ENCODE peak calls at places on chromosome 19, in nine cellular contexts. T is body of pancreas, S is upper lobe of right lung, G is neural progenitor cell, I is breast epithelium, A is astrocyte, Z is thoracic aorta, H is PC-3, U is psoas muscle. P is an unnamed sample.

GRCh38 chr19:49851456-49852259 is 699 bp downstream of the PTOV1 start:
- DNase-seq in S (no peak), T (peak; percentile 47), U (no peak), Z (no peak), I (no peak), A (no peak), H (peak; percentile 43), G (peak; percentile 88), P (peak; percentile 59)

GRCh38 chr19:46499692-46500091 is 4.0 kb upstream of the PNMA8B start:
- DNase-seq in S (no peak), Z (no peak), I (no peak), H (no peak), T (no peak), U (no peak), A (no peak), G (peak; percentile 1), P (no peak)

GRCh38 chr19:7534531-7534980 is 961 bp upstream of the PNPLA6 start:
- DNase-seq in I (no peak), G (peak; percentile 89), U (peak; percentile 68), T (peak; percentile 57), H (peak; percentile 56), Z (peak; percentile 70), A (peak; percentile 83), S (no peak), P (peak; percentile 65)

GRCh38 chr19:29843180-29844051 is 31.6 kb downstream of the CCNE1 start:
- DNase-seq in A (no peak), I (no peak), G (peak; percentile 66), Z (no peak), S (peak; percentile 68), U (peak; percentile 27), H (no peak), T (no peak), P (peak; percentile 46)

GRCh38 chr19:47848871-47849473 is 10.1 kb upstream of the TPRX2 start:
- DNase-seq in U (no peak), Z (no peak), I (no peak), H (no peak), A (no peak), T (no peak), S (peak; percentile 69), G (peak; percentile 96), P (no peak)

GRCh38 chr19:13974073-13974472 is 21.8 kb downstream of the DCAF15 start:
- DNase-seq in I (no peak), A (no peak), Z (no peak), H (peak; percentile 27), S (no peak), G (peak; percentile 82), U (no peak), T (no peak), P (peak; percentile 88)

GRCh38 chr19:55447421-55448174 is 4.5 kb upstream of the SHISA7 start:
- DNase-seq in H (peak; percentile 57), G (peak; percentile 68), S (no peak), T (no peak), A (no peak), I (no peak), U (no peak), Z (no peak), P (peak; percentile 57)

GRCh38 chr19:49973987-49974386 is 13.0 kb upstream of the SIGLEC11 start:
- DNase-seq in S (no peak), U (peak; percentile 35), A (no peak), G (no peak), Z (no peak), I (no peak), T (no peak), H (no peak), P (no peak)

GRCh38 chr19:48501446-48501960 is 10.1 kb downstream of the LMTK3 start:
- DNase-seq in T (peak; percentile 93), G (peak; percentile 97), H (peak; percentile 88), S (peak; percentile 87), I (no peak), A (no peak), Z (no peak), U (no peak), P (peak; percentile 100)

GRCh38 chr19:55340144-55340783 is 588 bp downstream of the KMT5C start:
- DNase-seq in G (no peak), A (no peak), U (peak; percentile 34), Z (no peak), I (no peak), H (no peak), T (peak; percentile 38), S (no peak), P (peak; percentile 41)

GRCh38 chr19:47470447-47471195 is 1.1 kb downstream of the SLC8A2 start:
- DNase-seq in A (no peak), T (no peak), I (no peak), S (no peak), H (no peak), U (no peak), G (no peak), Z (no peak), P (no peak)

GRCh38 chr19:29667941-29668340 is 2.7 kb downstream of the PLEKHF1 start:
- DNase-seq in G (no peak), S (peak; percentile 50), A (no peak), H (no peak), I (peak; percentile 38), T (no peak), Z (no peak), U (no peak), P (no peak)

GRCh38 chr19:7857727-7858701 is 16.2 kb downstream of the PRR36 start:
- DNase-seq in U (no peak), H (no peak), T (no peak), A (no peak), G (peak; percentile 90), Z (no peak), I (no peak), S (no peak), P (no peak)

GRCh38 chr19:49857834-49858590 is 7.1 kb downstream of the PTOV1 start:
- DNase-seq in H (no peak), S (peak; percentile 63), A (no peak), G (no peak), T (no peak), I (no peak), U (no peak), Z (no peak), P (no peak)

DNA sequence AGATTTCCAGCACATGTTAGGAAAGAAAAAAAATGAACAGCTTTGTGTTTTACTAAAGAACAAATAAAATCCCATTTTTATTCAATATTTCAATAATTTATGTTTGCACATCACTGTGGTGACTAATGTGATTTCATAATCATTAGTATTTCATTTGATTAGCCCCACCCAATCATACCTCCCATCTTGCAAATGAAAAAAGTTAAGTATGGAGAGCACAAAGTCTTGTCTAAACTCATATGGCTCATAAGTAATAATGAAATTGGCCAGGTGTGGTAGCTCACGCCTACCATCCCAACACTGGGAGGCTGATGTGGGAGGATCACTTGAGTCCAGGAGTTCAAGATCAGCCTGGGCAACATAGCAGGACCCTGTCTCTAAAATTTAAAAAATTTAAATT is 3.8 kb downstream of the ZNF490 start:
- DNase-seq in G (no peak), H (no peak), T (no peak), U (no peak), A (no peak), Z (no peak), S (no peak), I (no peak), P (no peak)
- TF ChIP-seq CTCF in G (no peak), H (no peak), T (no peak), U (no peak), A (no peak), Z (no peak), S (no peak), I (no peak), P (no peak)

DNA sequence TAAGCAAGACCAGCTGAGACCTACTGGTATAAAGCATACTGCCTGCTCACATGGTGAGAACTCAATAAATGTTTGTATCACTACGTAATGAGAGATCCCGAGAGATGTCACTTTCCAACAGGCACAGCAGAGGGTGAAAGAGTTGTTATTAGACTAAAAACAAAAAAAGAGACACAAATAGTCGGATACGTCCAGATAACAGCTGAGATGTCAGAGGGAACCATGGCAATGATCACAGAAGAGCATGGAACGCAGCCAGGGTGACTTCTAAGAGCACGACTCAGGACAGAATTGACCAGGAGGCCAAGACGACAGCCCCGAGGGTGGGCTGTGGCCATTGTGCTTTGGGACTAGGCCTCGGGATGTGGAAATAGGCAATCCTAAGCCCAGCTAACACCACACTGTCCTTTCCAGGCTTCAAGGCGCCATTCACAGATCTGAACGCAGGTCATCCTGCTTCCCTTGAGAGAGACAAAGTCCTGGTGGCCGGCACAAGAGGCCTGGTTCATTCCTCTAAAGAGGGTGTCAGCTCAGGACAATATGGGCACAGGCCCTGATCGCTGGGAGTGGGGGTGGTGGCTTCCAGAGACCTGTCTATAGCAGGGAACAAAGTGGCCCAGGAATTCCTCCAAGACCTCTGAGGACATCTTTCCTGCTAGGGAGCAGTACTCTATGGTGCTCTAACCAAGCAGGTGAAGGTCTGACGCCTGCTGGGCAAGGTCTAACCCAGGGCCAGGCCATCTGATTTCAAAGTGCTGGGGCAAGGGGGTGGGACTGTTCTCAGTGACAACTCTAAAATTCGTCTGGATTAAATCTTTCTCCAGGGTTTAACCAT is 3.2 kb downstream of the SH3GL1 start:
- DNase-seq in Z (no peak), U (no peak), T (no peak), H (no peak), G (no peak), A (no peak), S (no peak), I (no peak), P (no peak)
- H3K4me1 ChIP-seq in Z (peaks cover 41% of the 10 kb centered on the region), U (peaks cover 47% of the 10 kb centered on the region), T (peaks cover 61% of the 10 kb centered on the region), H (peaks cover 12% of the 10 kb centered on the region), G (peaks cover 50% of the 10 kb centered on the region), A (peaks cover 21% of the 10 kb centered on the region), S (peaks cover 61% of the 10 kb centered on the region), I (peaks cover 1% of the 10 kb centered on the region), P (peaks cover 20% of the 10 kb centered on the region)

GRCh38 chr19:35141627-35142401 is 1.2 kb upstream of the FXYD7 start:
- DNase-seq in Z (no peak), T (no peak), G (peak; percentile 42), S (no peak), H (no peak), I (no peak), A (no peak), U (no peak), P (no peak)
- H3K4me3 ChIP-seq in Z (peak overlapping the region; percentile 49), T (no peak overlapping the region), G (peak overlapping the region; percentile 59), S (peak overlapping the region; percentile 10), H (peak overlapping the region; percentile 55), I (no peak overlapping the region), A (no peak overlapping the region), U (peak overlapping the region; percentile 30), P (no peak overlapping the region)

GRCh38 chr19:42472402-42473147 is 29.8 kb upstream of the CXCL17 start:
- DNase-seq in I (no peak), H (no peak), U (no peak), G (no peak), S (no peak), A (no peak), T (no peak), Z (no peak), P (no peak)

GRCh38 chr19:42475366-42475765 is 32.6 kb upstream of the CXCL17 start:
- DNase-seq in Z (no peak), T (no peak), U (no peak), S (no peak), I (no peak), G (no peak), A (no peak), H (no peak), P (no peak)

GRCh38 chr19:42473686-42474085 is 30.9 kb upstream of the CXCL17 start:
- DNase-seq in Z (no peak), H (no peak), U (no peak), T (no peak), G (peak; percentile 65), A (no peak), S (no peak), I (no peak), P (no peak)

GRCh38 chr19:42477117-42477516 is 34.4 kb upstream of the CXCL17 start:
- DNase-seq in I (no peak), G (no peak), H (no peak), U (no peak), Z (no peak), A (no peak), T (no peak), S (no peak), P (no peak)

GRCh38 chr19:42474743-42475142 is 32.0 kb upstream of the CXCL17 start:
- DNase-seq in T (no peak), H (no peak), Z (no peak), U (no peak), I (no peak), G (peak; percentile 42), A (no peak), S (no peak), P (no peak)
- TF ChIP-seq CTCF in T (no peak), H (no peak), Z (no peak), U (no peak), I (no peak), G (no peak), A (no peak), S (no peak), P (no peak)

P was measured in Caco-2.